ENCODE peak calls at places on chromosomes 1 and 21, in nine cellular contexts. One of them, this sample, is unnamed.

GRCh38 chr1:100448371-100448770 is 89.6 kb upstream of the GPR88 start:
- DNase-seq in CD8-positive, alpha-beta memory T cell: no peak
- DNase-seq in colonic mucosa: no peak
- DNase-seq in astrocyte: no peak
- DNase-seq in aorta: no peak
- DNase-seq in sigmoid colon: no peak
- DNase-seq in adipocyte: no peak
- DNase-seq in H1: no peak
- DNase-seq in heart right ventricle: no peak
- DNase-seq in this sample: no peak

GRCh38 chr1:88803444-88803843 is 87.9 kb downstream of the GTF2B start:
- DNase-seq in CD8-positive, alpha-beta memory T cell: no peak
- DNase-seq in colonic mucosa: no peak
- DNase-seq in astrocyte: no peak
- DNase-seq in aorta: no peak
- DNase-seq in sigmoid colon: no peak
- DNase-seq in adipocyte: no peak
- DNase-seq in H1: no peak
- DNase-seq in heart right ventricle: no peak
- DNase-seq in this sample: no peak

GRCh38 chr1:184945034-184945433 is 29.3 kb downstream of the NIBAN1 start:
- DNase-seq in CD8-positive, alpha-beta memory T cell: no peak
- DNase-seq in colonic mucosa: no peak
- DNase-seq in astrocyte: peak; percentile 33
- DNase-seq in aorta: no peak
- DNase-seq in sigmoid colon: no peak
- DNase-seq in adipocyte: peak; percentile 13
- DNase-seq in H1: no peak
- DNase-seq in heart right ventricle: no peak
- DNase-seq in this sample: no peak

GRCh38 chr21:46001821-46002681 is 20.5 kb downstream of the COL6A1 start:
- DNase-seq in CD8-positive, alpha-beta memory T cell: no peak
- DNase-seq in colonic mucosa: peak; percentile 17
- DNase-seq in astrocyte: no peak
- DNase-seq in aorta: peak; percentile 72
- DNase-seq in sigmoid colon: peak; percentile 69
- DNase-seq in adipocyte: no peak
- DNase-seq in H1: peak; percentile 43
- DNase-seq in heart right ventricle: peak; percentile 6
- DNase-seq in this sample: no peak

GRCh38 chr1:38178236-38178635 is 131.6 kb upstream of the POU3F1 start:
- DNase-seq in CD8-positive, alpha-beta memory T cell: no peak
- DNase-seq in colonic mucosa: no peak
- DNase-seq in astrocyte: no peak
- DNase-seq in aorta: no peak
- DNase-seq in sigmoid colon: no peak
- DNase-seq in adipocyte: no peak
- DNase-seq in H1: no peak
- DNase-seq in heart right ventricle: no peak
- DNase-seq in this sample: no peak

GRCh38 chr1:203480525-203481084 is 5.0 kb downstream of the PRELP start:
- DNase-seq in CD8-positive, alpha-beta memory T cell: peak; percentile 9
- DNase-seq in colonic mucosa: peak; percentile 84
- DNase-seq in astrocyte: peak; percentile 83
- DNase-seq in aorta: peak; percentile 85
- DNase-seq in sigmoid colon: peak; percentile 94
- DNase-seq in adipocyte: peak; percentile 88
- DNase-seq in H1: no peak
- DNase-seq in heart right ventricle: peak; percentile 29
- DNase-seq in this sample: peak; percentile 96

GRCh38 chr1:194117582-194117981 is 931.2 kb upstream of the B3GALT2 start:
- DNase-seq in CD8-positive, alpha-beta memory T cell: no peak
- DNase-seq in colonic mucosa: no peak
- DNase-seq in astrocyte: no peak
- DNase-seq in aorta: peak; percentile 38
- DNase-seq in sigmoid colon: peak; percentile 52
- DNase-seq in adipocyte: no peak
- DNase-seq in H1: peak; percentile 79
- DNase-seq in heart right ventricle: no peak
- DNase-seq in this sample: no peak

GRCh38 chr1:53367503-53368313 is 39.8 kb upstream of the LRP8 start:
- DNase-seq in CD8-positive, alpha-beta memory T cell: peak; percentile 12
- DNase-seq in colonic mucosa: no peak
- DNase-seq in astrocyte: no peak
- DNase-seq in aorta: peak; percentile 57
- DNase-seq in sigmoid colon: no peak
- DNase-seq in adipocyte: no peak
- DNase-seq in H1: peak; percentile 37
- DNase-seq in heart right ventricle: no peak
- DNase-seq in this sample: no peak

GRCh38 chr1:110006516-110006915 is 22.0 kb downstream of the AHCYL1 start:
- DNase-seq in CD8-positive, alpha-beta memory T cell: no peak
- DNase-seq in colonic mucosa: no peak
- DNase-seq in astrocyte: no peak
- DNase-seq in aorta: no peak
- DNase-seq in sigmoid colon: no peak
- DNase-seq in adipocyte: no peak
- DNase-seq in H1: no peak
- DNase-seq in heart right ventricle: no peak
- DNase-seq in this sample: no peak

GRCh38 chr1:198937231-198938031 is 298.6 kb downstream of the PTPRC start:
- DNase-seq in CD8-positive, alpha-beta memory T cell: peak; percentile 71
- DNase-seq in colonic mucosa: peak; percentile 47
- DNase-seq in astrocyte: peak; percentile 96
- DNase-seq in aorta: no peak
- DNase-seq in sigmoid colon: no peak
- DNase-seq in adipocyte: peak; percentile 94
- DNase-seq in H1: no peak
- DNase-seq in heart right ventricle: peak; percentile 67
- DNase-seq in this sample: peak; percentile 85

GRCh38 chr1:111647738-111648137 is 28.1 kb downstream of the RAP1A start:
- DNase-seq in CD8-positive, alpha-beta memory T cell: peak; percentile 55
- DNase-seq in colonic mucosa: no peak
- DNase-seq in astrocyte: no peak
- DNase-seq in aorta: no peak
- DNase-seq in sigmoid colon: no peak
- DNase-seq in adipocyte: no peak
- DNase-seq in H1: no peak
- DNase-seq in heart right ventricle: no peak
- DNase-seq in this sample: no peak

GRCh38 chr1:111648826-111649225 is 29.2 kb downstream of the RAP1A start:
- DNase-seq in CD8-positive, alpha-beta memory T cell: no peak
- DNase-seq in colonic mucosa: no peak
- DNase-seq in astrocyte: no peak
- DNase-seq in aorta: no peak
- DNase-seq in sigmoid colon: no peak
- DNase-seq in adipocyte: no peak
- DNase-seq in H1: no peak
- DNase-seq in heart right ventricle: peak; percentile 19
- DNase-seq in this sample: no peak

GRCh38 chr1:111653695-111654094 is 34.1 kb downstream of the RAP1A start:
- DNase-seq in CD8-positive, alpha-beta memory T cell: no peak
- DNase-seq in colonic mucosa: no peak
- DNase-seq in astrocyte: no peak
- DNase-seq in aorta: no peak
- DNase-seq in sigmoid colon: no peak
- DNase-seq in adipocyte: no peak
- DNase-seq in H1: no peak
- DNase-seq in heart right ventricle: no peak
- DNase-seq in this sample: no peak

GRCh38 chr1:111649648-111650047 is 30.1 kb downstream of the RAP1A start:
- DNase-seq in CD8-positive, alpha-beta memory T cell: no peak
- DNase-seq in colonic mucosa: no peak
- DNase-seq in astrocyte: no peak
- DNase-seq in aorta: no peak
- DNase-seq in sigmoid colon: no peak
- DNase-seq in adipocyte: no peak
- DNase-seq in H1: no peak
- DNase-seq in heart right ventricle: no peak
- DNase-seq in this sample: no peak

GRCh38 chr1:111649227-111649626 is 29.6 kb downstream of the RAP1A start:
- DNase-seq in CD8-positive, alpha-beta memory T cell: no peak
- DNase-seq in colonic mucosa: no peak
- DNase-seq in astrocyte: no peak
- DNase-seq in aorta: no peak
- DNase-seq in sigmoid colon: no peak
- DNase-seq in adipocyte: no peak
- DNase-seq in H1: no peak
- DNase-seq in heart right ventricle: no peak
- DNase-seq in this sample: no peak
- H3K4me3 ChIP-seq in CD8-positive, alpha-beta memory T cell: no peak overlapping the region
- H3K4me3 ChIP-seq in colonic mucosa: no peak overlapping the region
- H3K4me3 ChIP-seq in astrocyte: no peak overlapping the region
- H3K4me3 ChIP-seq in aorta: no peak overlapping the region
- H3K4me3 ChIP-seq in sigmoid colon: no peak overlapping the region
- H3K4me3 ChIP-seq in adipocyte: no peak overlapping the region
- H3K4me3 ChIP-seq in H1: no peak overlapping the region
- H3K4me3 ChIP-seq in heart right ventricle: no peak overlapping the region
- H3K4me3 ChIP-seq in this sample: no peak overlapping the region

DNA sequence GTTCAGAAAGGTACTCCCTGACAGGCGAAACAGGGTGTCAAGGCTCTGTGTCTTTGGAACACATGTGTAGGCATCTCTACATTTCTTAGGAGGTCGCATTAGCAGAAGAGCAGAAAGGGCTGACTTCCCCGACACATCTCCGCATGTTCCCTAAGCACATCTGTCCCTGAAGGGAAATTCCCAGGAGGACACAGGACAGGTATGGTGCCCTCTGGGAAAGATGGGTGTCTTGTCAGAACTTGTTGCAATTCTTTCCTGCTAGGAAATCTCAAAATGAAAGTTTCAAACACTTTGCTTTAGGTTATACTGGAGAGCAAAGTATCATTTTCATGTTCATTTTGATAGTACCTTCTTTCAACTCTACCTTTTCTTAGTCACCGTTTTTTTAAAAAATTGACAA is 2.0 kb downstream of the DSCAM start:
- DNase-seq in CD8-positive, alpha-beta memory T cell: no peak
- DNase-seq in colonic mucosa: no peak
- DNase-seq in astrocyte: no peak
- DNase-seq in aorta: no peak
- DNase-seq in sigmoid colon: no peak
- DNase-seq in adipocyte: no peak
- DNase-seq in H1: no peak
- DNase-seq in heart right ventricle: no peak
- DNase-seq in this sample: no peak
- H3K27me3 ChIP-seq in CD8-positive, alpha-beta memory T cell: no peaks in the 10 kb centered on the region
- H3K27me3 ChIP-seq in colonic mucosa: peaks cover 9% of the 10 kb centered on the region
- H3K27me3 ChIP-seq in astrocyte: no peaks in the 10 kb centered on the region
- H3K27me3 ChIP-seq in aorta: peaks cover 3% of the 10 kb centered on the region
- H3K27me3 ChIP-seq in sigmoid colon: peaks cover 4% of the 10 kb centered on the region
- H3K27me3 ChIP-seq in adipocyte: peaks cover 44% of the 10 kb centered on the region
- H3K27me3 ChIP-seq in H1: peaks cover 49% of the 10 kb centered on the region
- H3K27me3 ChIP-seq in heart right ventricle: peaks cover 73% of the 10 kb centered on the region
- H3K27me3 ChIP-seq in this sample: no peaks in the 10 kb centered on the region

DNA sequence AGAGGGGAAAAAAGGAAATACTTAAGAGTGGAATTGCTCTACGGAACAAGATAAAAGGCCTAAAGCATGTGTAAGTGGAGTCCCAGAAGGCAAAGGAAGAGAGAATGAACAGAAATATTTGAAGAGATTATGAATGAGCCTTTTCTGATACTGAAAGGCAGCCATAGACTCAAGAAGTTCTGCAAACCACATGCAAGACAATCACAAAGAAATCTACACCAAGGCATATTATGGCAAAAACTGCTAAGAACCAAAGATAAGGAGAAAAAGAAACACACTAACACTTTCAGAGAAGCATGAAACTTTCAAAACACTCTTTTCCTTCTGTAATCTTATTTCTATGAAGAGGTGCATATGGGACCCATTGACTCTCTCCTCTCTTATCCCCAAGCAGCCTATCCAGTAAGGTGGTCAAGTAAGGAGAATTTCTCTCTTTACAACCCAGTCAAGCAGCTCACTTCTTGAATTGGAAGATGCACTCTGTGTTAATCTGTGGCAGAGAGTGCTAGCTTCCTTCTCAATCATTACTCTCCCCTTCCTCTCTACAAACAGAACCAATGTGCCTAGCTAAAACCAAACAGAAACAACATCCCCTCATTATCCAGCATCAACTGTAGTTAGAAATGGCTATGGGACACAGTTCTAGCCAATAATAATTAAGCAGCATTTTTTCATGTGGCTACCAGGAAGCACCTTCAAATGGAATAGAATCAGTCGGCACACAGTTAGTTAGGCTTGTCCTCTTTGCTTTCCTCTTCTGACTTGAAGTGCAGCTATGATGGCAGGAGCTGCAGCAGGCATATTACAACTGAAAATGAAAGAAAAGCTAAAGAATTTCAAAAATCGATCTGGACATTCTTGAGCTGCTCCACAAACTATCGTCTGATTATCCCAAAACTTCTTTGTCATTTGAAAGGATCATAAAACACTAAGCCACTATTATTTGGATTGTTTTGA is 25.9 kb downstream of the KRTAP19-8 start:
- DNase-seq in CD8-positive, alpha-beta memory T cell: no peak
- DNase-seq in colonic mucosa: no peak
- DNase-seq in astrocyte: no peak
- DNase-seq in aorta: no peak
- DNase-seq in sigmoid colon: no peak
- DNase-seq in adipocyte: no peak
- DNase-seq in H1: no peak
- DNase-seq in heart right ventricle: no peak
- DNase-seq in this sample: no peak
- H3K4me3 ChIP-seq in CD8-positive, alpha-beta memory T cell: peak overlapping the region; percentile 3
- H3K4me3 ChIP-seq in colonic mucosa: no peak overlapping the region
- H3K4me3 ChIP-seq in astrocyte: no peak overlapping the region
- H3K4me3 ChIP-seq in aorta: no peak overlapping the region
- H3K4me3 ChIP-seq in sigmoid colon: no peak overlapping the region
- H3K4me3 ChIP-seq in adipocyte: no peak overlapping the region
- H3K4me3 ChIP-seq in H1: no peak overlapping the region
- H3K4me3 ChIP-seq in heart right ventricle: no peak overlapping the region
- H3K4me3 ChIP-seq in this sample: no peak overlapping the region

DNA sequence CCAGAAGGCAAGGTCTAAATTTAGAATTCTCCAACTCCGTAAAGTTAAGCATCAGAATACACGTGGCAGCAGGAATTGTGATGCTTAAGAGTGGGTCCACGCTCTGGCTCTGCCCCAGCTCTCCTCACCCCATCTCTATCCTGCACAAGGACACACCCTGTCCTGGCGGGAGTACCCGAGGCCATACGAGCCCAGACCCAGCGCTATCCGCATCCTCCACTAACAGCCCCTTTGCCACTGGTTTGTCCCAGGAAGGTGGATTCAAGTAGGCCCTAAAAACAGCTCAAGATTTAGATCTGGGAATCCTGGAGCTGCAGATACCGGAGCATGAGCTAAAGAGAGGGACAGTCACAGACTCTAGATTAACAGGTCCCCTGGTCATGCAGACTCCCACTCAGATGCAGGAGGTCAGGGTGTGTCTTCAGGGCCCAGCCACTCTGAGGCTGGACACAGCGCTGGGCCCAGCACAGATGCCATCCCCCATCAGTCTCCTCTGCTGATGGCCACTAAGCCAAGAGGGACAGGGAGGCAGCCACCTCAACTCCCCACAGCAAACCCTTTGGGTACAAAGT is 393.3 kb downstream of the NPHP4 start:
- DNase-seq in CD8-positive, alpha-beta memory T cell: no peak
- DNase-seq in colonic mucosa: peak; percentile 3
- DNase-seq in astrocyte: no peak
- DNase-seq in aorta: no peak
- DNase-seq in sigmoid colon: no peak
- DNase-seq in adipocyte: no peak
- DNase-seq in H1: no peak
- DNase-seq in heart right ventricle: no peak
- DNase-seq in this sample: no peak
- H3K27me3 ChIP-seq in CD8-positive, alpha-beta memory T cell: no peaks in the 10 kb centered on the region
- H3K27me3 ChIP-seq in colonic mucosa: no peaks in the 10 kb centered on the region
- H3K27me3 ChIP-seq in astrocyte: no peaks in the 10 kb centered on the region
- H3K27me3 ChIP-seq in aorta: peaks cover 2% of the 10 kb centered on the region
- H3K27me3 ChIP-seq in sigmoid colon: no peaks in the 10 kb centered on the region
- H3K27me3 ChIP-seq in adipocyte: peaks cover 16% of the 10 kb centered on the region
- H3K27me3 ChIP-seq in H1: no peaks in the 10 kb centered on the region
- H3K27me3 ChIP-seq in heart right ventricle: no peaks in the 10 kb centered on the region
- H3K27me3 ChIP-seq in this sample: no peaks in the 10 kb centered on the region